ENCODE peak calls at places on chromosome 22, in seven cellular contexts. L is bronchial epithelial cell, I is substantia nigra, J is iris pigment epithelial cell, M is NCI-H1930, H is neuronal stem cell, T is EL. B is an unnamed sample.
A peak's percentile ranks its signal among the peaks of the same experiment; 100 is the strongest.

GRCh38 chr22:28942801-28943500 is 59.6 kb downstream of the ZNRF3 start:
- DNase-seq in L (no peak), I (no peak), J (no peak), M (no peak), H (peak; percentile 48), T (no peak), B (no peak)

GRCh38 chr22:30201970-30202369 is 44.6 kb downstream of the LIF start:
- DNase-seq in L (peak; percentile 60), I (no peak), J (peak; percentile 94), M (no peak), H (no peak), T (peak; percentile 80), B (peak; percentile 64)

GRCh38 chr22:21074092-21074715 is 28.5 kb downstream of the LRRC74B start:
- DNase-seq in L (peak; percentile 92), I (no peak), J (peak; percentile 55), M (no peak), H (no peak), T (peak; percentile 87), B (peak; percentile 91)

GRCh38 chr22:24157783-24158170 is 23.5 kb upstream of the SUSD2 start:
- DNase-seq in L (no peak), I (no peak), J (no peak), M (no peak), H (no peak), T (peak; percentile 29), B (no peak)

GRCh38 chr22:42991010-42991651 is 23.8 kb downstream of the PACSIN2 start:
- DNase-seq in L (peak; percentile 61), I (no peak), J (peak; percentile 87), M (no peak), H (no peak), T (peak; percentile 96), B (peak; percentile 92)

GRCh38 chr22:19957445-19957844 is 15.8 kb upstream of the TXNRD2 start:
- DNase-seq in L (no peak), I (no peak), J (no peak), M (no peak), H (no peak), T (no peak), B (no peak)

GRCh38 chr22:28375761-28376534 is 303.7 kb downstream of the TTC28 start:
- DNase-seq in L (no peak), I (no peak), J (peak; percentile 28), M (no peak), H (no peak), T (no peak), B (no peak)

GRCh38 chr22:43186272-43187170 is at the start of gene TTLL12:
- DNase-seq in L (no peak), I (no peak), J (peak; percentile 51), M (peak; percentile 45), H (peak; percentile 70), T (peak; percentile 62), B (no peak)

GRCh38 chr22:36619797-36620390 is 83.7 kb downstream of the CACNG2 start:
- DNase-seq in L (peak; percentile 24), I (no peak), J (no peak), M (no peak), H (no peak), T (no peak), B (no peak)

GRCh38 chr22:20656516-20656901 is 117.4 kb upstream of the SERPIND1 start:
- DNase-seq in L (no peak), I (no peak), J (no peak), M (no peak), H (no peak), T (no peak), B (no peak)

GRCh38 chr22:20186183-20186870 is 35.5 kb upstream of the CCDC188 start:
- DNase-seq in L (no peak), I (no peak), J (no peak), M (no peak), H (no peak), T (no peak), B (no peak)

GRCh38 chr22:21978564-21979386 is 3.8 kb downstream of the TOP3B start:
- DNase-seq in L (no peak), I (no peak), J (no peak), M (no peak), H (no peak), T (no peak), B (no peak)

GRCh38 chr22:48397531-48398180 is 1430.0 kb downstream of the BRD1 start:
- DNase-seq in L (no peak), I (no peak), J (no peak), M (no peak), H (no peak), T (no peak), B (no peak)

GRCh38 chr22:38089474-38089851 is 5.5 kb upstream of the SLC16A8 start:
- DNase-seq in L (no peak), I (no peak), J (no peak), M (no peak), H (no peak), T (no peak), B (no peak)

GRCh38 chr22:43376765-43377485 is 33.8 kb upstream of the SCUBE1 start:
- DNase-seq in L (no peak), I (no peak), J (peak; percentile 36), M (no peak), H (no peak), T (no peak), B (peak; percentile 52)

GRCh38 chr22:46429327-46429853 is 93.9 kb downstream of the TRMU start:
- DNase-seq in L (no peak), I (no peak), J (no peak), M (no peak), H (no peak), T (no peak), B (no peak)

GRCh38 chr22:25419247-25420113 is 145.0 kb upstream of the GRK3 start:
- DNase-seq in L (no peak), I (no peak), J (peak; percentile 74), M (no peak), H (no peak), T (no peak), B (no peak)

GRCh38 chr22:39463931-39464390 is 7.1 kb downstream of the MGAT3 start:
- DNase-seq in L (peak; percentile 32), I (peak; percentile 85), J (no peak), M (no peak), H (no peak), T (peak; percentile 16), B (peak; percentile 20)

GRCh38 chr22:28052818-28053217 is 133.8 kb upstream of the PITPNB start:
- DNase-seq in L (no peak), I (no peak), J (no peak), M (peak; percentile 43), H (peak; percentile 24), T (no peak), B (no peak)

GRCh38 chr22:20524004-20524481 is 16.6 kb downstream of the MED15 start:
- DNase-seq in L (peak; percentile 36), I (no peak), J (no peak), M (no peak), H (no peak), T (no peak), B (peak; percentile 63)

GRCh38 chr22:32185821-32186220 is 19.1 kb downstream of the RFPL2 start:
- DNase-seq in L (no peak), I (no peak), J (no peak), M (no peak), H (no peak), T (no peak), B (no peak)

GRCh38 chr22:23121026-23121823 is 20.6 kb downstream of the RSPH14 start:
- DNase-seq in L (no peak), I (no peak), J (no peak), M (no peak), H (no peak), T (no peak), B (peak; percentile 16)

GRCh38 chr22:46777609-46777970 is 15.1 kb downstream of the TBC1D22A start:
- DNase-seq in L (no peak), I (no peak), J (no peak), M (no peak), H (no peak), T (no peak), B (no peak)

GRCh38 chr22:45212306-45212709 is 28.4 kb downstream of the KIAA0930 start:
- DNase-seq in L (peak; percentile 72), I (peak; percentile 92), J (peak; percentile 85), M (no peak), H (no peak), T (peak; percentile 95), B (peak; percentile 88)

GRCh38 chr22:28479912-28480311 is 199.7 kb downstream of the TTC28 start:
- DNase-seq in L (no peak), I (no peak), J (no peak), M (no peak), H (no peak), T (no peak), B (no peak)

GRCh38 chr22:24154826-24155225 is 26.5 kb upstream of the SUSD2 start:
- DNase-seq in L (no peak), I (no peak), J (no peak), M (no peak), H (no peak), T (no peak), B (no peak)

GRCh38 chr22:39622881-39623367 is 52.4 kb downstream of the CACNA1I start:
- DNase-seq in L (peak; percentile 20), I (no peak), J (peak; percentile 22), M (peak; percentile 9), H (peak; percentile 45), T (peak; percentile 28), B (no peak)

GRCh38 chr22:36811094-36811797 is 5.6 kb downstream of the PVALB start:
- DNase-seq in L (no peak), I (no peak), J (no peak), M (no peak), H (no peak), T (no peak), B (no peak)

GRCh38 chr22:45262195-45262930 is 21.7 kb upstream of the KIAA0930 start:
- DNase-seq in L (no peak), I (no peak), J (no peak), M (no peak), H (no peak), T (no peak), B (no peak)

GRCh38 chr22:46734830-46735453 is 3.1 kb downstream of the CERK start:
- DNase-seq in L (no peak), I (no peak), J (peak; percentile 24), M (no peak), H (no peak), T (no peak), B (no peak)

GRCh38 chr22:29520851-29521250 is 32.7 kb downstream of the THOC5 start:
- DNase-seq in L (peak; percentile 62), I (no peak), J (peak; percentile 93), M (no peak), H (no peak), T (peak; percentile 73), B (peak; percentile 28)

GRCh38 chr22:23163665-23164064 is 16.6 kb upstream of the BCR start:
- DNase-seq in L (no peak), I (peak; percentile 76), J (no peak), M (no peak), H (no peak), T (no peak), B (peak; percentile 27)

GRCh38 chr22:46410291-46410808 is 74.8 kb downstream of the TRMU start:
- DNase-seq in L (no peak), I (no peak), J (no peak), M (no peak), H (no peak), T (no peak), B (no peak)

GRCh38 chr22:25213221-25213620 is 6.2 kb upstream of the CRYBB2 start:
- DNase-seq in L (no peak), I (no peak), J (no peak), M (no peak), H (no peak), T (no peak), B (no peak)

GRCh38 chr22:40425082-40425481 is 54.7 kb downstream of the SGSM3 start:
- DNase-seq in L (no peak), I (no peak), J (no peak), M (no peak), H (no peak), T (no peak), B (no peak)

GRCh38 chr22:42695294-42695693 is 25.4 kb downstream of the A4GALT start:
- DNase-seq in L (no peak), I (peak; percentile 7), J (no peak), M (no peak), H (no peak), T (no peak), B (no peak)

GRCh38 chr22:48331266-48331665 is 1496.4 kb downstream of the BRD1 start:
- DNase-seq in L (no peak), I (no peak), J (no peak), M (no peak), H (no peak), T (no peak), B (no peak)

B was measured in M059J.